ENCODE peak calls at places on chromosomes 11 and 22, in seven cellular contexts. D is AG10803, J is AG04449, O is coronary artery, S is astrocyte of the spinal cord, M is tibial nerve, P is brain microvascular endothelial cell. G is an unnamed sample.
A peak's percentile ranks its signal among the peaks of the same experiment; 100 is the strongest.

GRCh38 chr11:88050247-88050646 is 125.0 kb downstream of the RAB38 start:
- DNase-seq in D (no peak), J (no peak), O (no peak), S (no peak), M (no peak), P (no peak), G (no peak)

GRCh38 chr11:19973136-19973635 is 187.1 kb downstream of the DBX1 start:
- DNase-seq in D (no peak), J (no peak), O (no peak), S (no peak), M (no peak), P (no peak), G (no peak)

GRCh38 chr11:70788247-70789022 is 390.1 kb downstream of the CTTN start:
- DNase-seq in D (peak; percentile 70), J (peak; percentile 17), O (no peak), S (peak; percentile 88), M (no peak), P (peak; percentile 94), G (peak; percentile 62)

GRCh38 chr22:35775339-35775738 is 57.7 kb downstream of the APOL5 start:
- DNase-seq in D (no peak), J (no peak), O (no peak), S (no peak), M (no peak), P (no peak), G (no peak)

GRCh38 chr11:31817054-31817620 is 6.0 kb upstream of the PAX6 start:
- DNase-seq in D (no peak), J (no peak), O (no peak), S (no peak), M (no peak), P (no peak), G (no peak)

GRCh38 chr11:66070604-66071325 is 693 bp downstream of the PACS1 start:
- DNase-seq in D (peak; percentile 28), J (no peak), O (peak; percentile 85), S (peak; percentile 51), M (peak; percentile 47), P (no peak), G (no peak)

GRCh38 chr11:27234043-27234668 is 128.9 kb downstream of the CCDC34 start:
- DNase-seq in D (peak; percentile 99), J (peak; percentile 100), O (no peak), S (peak; percentile 97), M (peak; percentile 38), P (peak; percentile 97), G (peak; percentile 100)

GRCh38 chr11:8989411-8989810 is 14.4 kb downstream of the NRIP3 start:
- DNase-seq in D (peak; percentile 74), J (no peak), O (no peak), S (peak; percentile 33), M (no peak), P (no peak), G (peak; percentile 40)

GRCh38 chr11:60950933-60951610 is 904 bp downstream of the SLC15A3 start:
- DNase-seq in D (no peak), J (no peak), O (no peak), S (no peak), M (no peak), P (no peak), G (no peak)

GRCh38 chr11:45155058-45155551 is 8.7 kb downstream of the PRDM11 start:
- DNase-seq in D (no peak), J (no peak), O (peak; percentile 77), S (no peak), M (no peak), P (no peak), G (no peak)
- TF ChIP-seq CTCF in D (no peak), J (no peak), O (no peak), S (no peak), M (no peak), P (no peak), G (no peak)

DNA sequence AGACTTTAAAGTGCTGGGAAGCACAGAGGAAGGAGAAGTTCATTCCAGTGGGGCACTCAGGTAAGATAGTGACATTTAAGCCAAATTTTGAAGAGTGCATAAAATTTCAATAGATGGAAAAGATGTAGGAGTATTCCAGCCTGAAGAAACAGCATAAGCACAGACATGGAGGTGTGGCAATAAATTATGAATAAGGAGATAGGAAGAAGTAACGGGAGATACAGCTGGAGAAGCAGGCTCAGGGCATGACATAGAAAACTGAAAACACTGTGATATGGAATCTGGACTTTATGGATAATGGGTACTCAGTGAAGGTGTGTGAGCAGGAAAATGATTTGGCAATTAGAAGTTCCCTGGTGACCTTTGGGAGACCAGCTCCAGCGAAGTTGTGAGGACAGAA is 33.3 kb downstream of the P4HA3 start:
- DNase-seq in D (no peak), J (no peak), O (no peak), S (no peak), M (no peak), P (no peak), G (no peak)
- H3K4me3 ChIP-seq in D (no peak overlapping the region), J (no peak overlapping the region), O (no peak overlapping the region), S (no peak overlapping the region), M (no peak overlapping the region), P (no peak overlapping the region), G (no peak overlapping the region)

DNA sequence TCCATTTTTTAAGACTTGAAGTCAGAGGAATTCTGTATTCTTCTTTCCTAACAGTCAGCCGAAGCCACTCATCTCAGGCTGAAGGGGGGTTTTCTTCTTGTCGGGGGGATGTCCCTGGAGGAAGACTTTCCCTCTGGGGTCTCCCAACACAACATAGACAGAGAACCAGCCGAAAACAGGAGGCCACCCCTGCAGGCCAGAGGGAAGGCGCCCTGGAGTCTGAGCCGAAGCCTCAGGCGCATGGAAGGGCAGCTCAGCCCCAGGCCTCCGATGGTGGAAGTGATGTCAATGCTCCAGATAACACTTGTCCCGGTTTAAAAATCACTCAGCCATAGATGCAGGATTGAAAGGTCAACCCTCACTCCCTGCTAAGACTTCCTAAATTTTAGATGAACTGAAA is 1393.0 kb downstream of the TBC1D22A start:
- DNase-seq in D (no peak), J (no peak), O (no peak), S (no peak), M (no peak), P (no peak), G (no peak)
- TF ChIP-seq CTCF in D (no peak), J (no peak), O (no peak), S (no peak), M (no peak), P (no peak), G (no peak)

DNA sequence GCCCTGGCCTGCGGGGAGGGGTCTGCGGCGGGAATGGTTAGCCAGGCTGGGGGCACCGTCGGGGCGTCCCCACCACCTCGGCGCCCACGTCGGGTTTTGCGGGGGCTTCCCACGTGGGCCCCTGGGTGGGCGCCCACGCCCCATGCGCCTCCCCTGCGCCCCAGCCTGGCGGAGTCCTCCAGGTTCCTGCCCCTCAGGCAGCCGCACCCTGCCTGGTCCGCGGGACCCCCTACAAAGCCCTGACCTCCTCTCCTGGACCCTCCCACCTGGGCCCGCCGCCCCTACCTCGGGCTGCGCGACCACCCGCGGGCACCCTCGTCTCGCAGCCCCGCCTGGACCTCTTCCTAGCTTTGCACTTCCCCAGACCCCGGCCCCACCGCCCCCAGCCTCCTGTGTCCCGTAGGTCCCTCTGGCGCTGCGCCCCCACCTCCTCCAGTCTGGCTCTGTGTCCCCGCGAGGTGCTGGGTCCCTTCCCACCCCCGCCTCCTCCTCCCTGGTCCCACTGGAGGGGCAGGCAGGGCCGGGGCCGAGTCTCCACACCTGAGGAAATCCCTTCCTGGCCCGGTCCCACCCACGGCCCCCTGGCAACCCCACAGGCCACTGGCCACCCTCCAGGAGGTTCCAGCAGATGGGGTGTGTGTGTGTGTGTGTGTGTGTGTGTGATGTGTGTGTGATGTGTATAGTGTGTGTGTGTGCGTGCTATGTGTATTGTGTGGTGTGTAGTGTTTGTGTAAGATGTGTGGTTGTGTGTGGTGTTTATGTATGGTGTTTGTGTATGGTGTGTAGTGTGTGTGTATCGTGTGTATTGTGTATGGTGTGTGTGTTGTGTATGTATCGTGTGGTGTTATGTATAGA is 11.8 kb downstream of the PIM3 start:
- DNase-seq in D (no peak), J (no peak), O (peak; percentile 74), S (no peak), M (no peak), P (no peak), G (no peak)
- H3K4me3 ChIP-seq in D (no peak overlapping the region), J (no peak overlapping the region), O (peak overlapping the region; percentile 69), S (no peak overlapping the region), M (peak overlapping the region; percentile 45), P (no peak overlapping the region), G (no peak overlapping the region)

DNA sequence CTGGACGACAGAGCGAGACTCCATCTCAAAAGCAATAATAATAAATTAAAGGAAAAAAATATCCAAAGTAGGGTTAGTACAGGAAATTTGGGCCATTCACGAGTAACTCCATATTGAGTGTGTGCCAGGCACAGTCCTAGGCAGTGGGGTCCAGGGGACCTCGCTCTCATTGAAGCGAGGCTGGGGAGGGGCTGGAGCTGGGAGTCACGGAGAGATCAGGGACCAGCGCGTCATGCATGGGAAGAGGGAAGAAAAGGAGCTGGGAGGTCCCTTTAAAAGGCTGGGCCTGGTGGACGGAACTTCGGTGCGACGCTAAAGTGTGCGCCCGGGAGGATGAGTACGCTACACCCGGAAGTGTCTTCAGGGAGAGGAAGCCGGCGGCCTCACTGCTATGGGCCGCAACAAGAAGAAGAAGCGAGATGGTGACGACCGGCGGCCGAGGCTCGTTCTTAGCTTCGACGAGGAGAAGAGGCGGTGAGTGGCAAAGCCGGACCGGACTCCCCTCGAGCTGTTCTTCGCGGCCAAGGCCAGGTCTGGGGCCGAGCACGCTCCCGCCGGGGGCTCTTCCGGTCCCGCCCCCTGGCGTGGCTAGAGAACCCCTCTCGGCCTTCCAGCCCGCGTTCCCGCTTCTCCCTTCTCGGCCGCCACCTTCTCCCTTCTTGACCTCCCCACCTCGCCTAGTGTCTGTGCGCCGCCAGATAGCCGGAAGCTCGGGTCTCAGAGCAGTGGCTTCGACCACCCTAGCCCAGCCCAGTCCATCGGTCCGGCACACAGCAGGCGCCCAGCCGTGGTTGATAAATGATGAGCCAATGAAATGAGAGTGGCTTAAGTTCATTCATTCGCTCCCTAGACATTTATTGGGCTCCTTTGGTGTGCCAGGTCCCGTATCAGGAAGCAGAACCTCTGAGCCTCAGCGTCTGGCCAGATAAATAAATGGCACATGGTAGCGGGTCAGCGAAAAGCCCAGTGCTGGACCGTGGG is at the start of gene NOL12:
- DNase-seq in D (peak; percentile 86), J (no peak), O (no peak), S (peak; percentile 90), M (peak; percentile 75), P (peak; percentile 77), G (peak; percentile 48)
- TF ChIP-seq CTCF in D (no peak), J (no peak), O (no peak), S (no peak), M (no peak), P (peak; percentile 4), G (no peak)

DNA sequence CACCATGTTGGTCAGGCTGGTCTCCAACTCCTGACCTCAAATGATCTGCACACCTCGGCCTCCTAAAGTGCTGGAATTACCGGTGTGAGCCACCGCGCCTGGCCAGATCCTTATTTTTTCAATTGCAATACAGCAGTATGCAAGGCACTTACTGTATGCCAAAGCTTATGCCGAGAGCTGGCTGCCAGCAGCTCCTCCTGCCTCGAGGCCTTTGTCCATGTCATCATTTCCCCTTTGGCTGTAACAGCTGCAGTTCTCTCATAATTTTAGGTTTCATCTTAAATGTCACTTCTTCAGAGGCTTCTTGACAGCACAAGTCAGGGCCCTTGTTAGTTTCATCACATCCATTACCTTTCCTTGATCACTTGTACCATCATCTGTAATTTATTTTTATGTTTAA is 1.5 kb upstream of the SREBF2 start:
- DNase-seq in D (peak; percentile 32), J (no peak), O (no peak), S (no peak), M (no peak), P (no peak), G (no peak)
- H3K4me3 ChIP-seq in D (no peak overlapping the region), J (no peak overlapping the region), O (no peak overlapping the region), S (no peak overlapping the region), M (no peak overlapping the region), P (no peak overlapping the region), G (no peak overlapping the region)

GRCh38 chr11:83285771-83286528 is at the start of gene CCDC90B:
- DNase-seq in D (peak; percentile 98), J (peak; percentile 84), O (peak; percentile 97), S (peak; percentile 98), M (peak; percentile 94), P (peak; percentile 97), G (peak; percentile 91)
- TF ChIP-seq CTCF in D (peak; percentile 44), J (no peak), O (no peak), S (peak; percentile 36), M (no peak), P (peak; percentile 28), G (peak; percentile 33)